ENCODE peak calls at places on chromosomes 16 and 17, in nine cellular contexts. One of them, this sample, is unnamed.

GRCh38 chr17:72411124-72411563 is 290.3 kb downstream of the SOX9 start:
- DNase-seq in A549: no peak
- DNase-seq in stomach: no peak
- DNase-seq in SK-N-SH: no peak
- DNase-seq in H1: no peak
- DNase-seq in transverse colon: no peak
- DNase-seq in HepG2: no peak
- DNase-seq in upper lobe of left lung: no peak
- DNase-seq in tibial nerve: no peak
- DNase-seq in this sample: no peak

GRCh38 chr17:44912763-44913544 is 2.3 kb downstream of the GFAP start:
- DNase-seq in A549: no peak
- DNase-seq in stomach: no peak
- DNase-seq in SK-N-SH: peak; percentile 18
- DNase-seq in H1: no peak
- DNase-seq in transverse colon: no peak
- DNase-seq in HepG2: no peak
- DNase-seq in upper lobe of left lung: no peak
- DNase-seq in tibial nerve: no peak
- DNase-seq in this sample: no peak

GRCh38 chr16:21226749-21227148 is 6.8 kb upstream of the ANKS4B start:
- DNase-seq in A549: no peak
- DNase-seq in stomach: no peak
- DNase-seq in SK-N-SH: no peak
- DNase-seq in H1: no peak
- DNase-seq in transverse colon: no peak
- DNase-seq in HepG2: no peak
- DNase-seq in upper lobe of left lung: no peak
- DNase-seq in tibial nerve: no peak
- DNase-seq in this sample: no peak

GRCh38 chr16:1871974-1872635 is at the start of gene MEIOB:
- DNase-seq in A549: peak; percentile 46
- DNase-seq in stomach: no peak
- DNase-seq in SK-N-SH: peak; percentile 92
- DNase-seq in H1: peak; percentile 41
- DNase-seq in transverse colon: peak; percentile 30
- DNase-seq in HepG2: no peak
- DNase-seq in upper lobe of left lung: peak; percentile 51
- DNase-seq in tibial nerve: no peak
- DNase-seq in this sample: peak; percentile 41

GRCh38 chr17:77474292-77474988 is 333.7 kb downstream of the SEC14L1 start:
- DNase-seq in A549: no peak
- DNase-seq in stomach: no peak
- DNase-seq in SK-N-SH: no peak
- DNase-seq in H1: no peak
- DNase-seq in transverse colon: no peak
- DNase-seq in HepG2: no peak
- DNase-seq in upper lobe of left lung: no peak
- DNase-seq in tibial nerve: no peak
- DNase-seq in this sample: no peak

GRCh38 chr16:49601541-49601940 is 227.9 kb downstream of the C16orf78 start:
- DNase-seq in A549: no peak
- DNase-seq in stomach: peak; percentile 16
- DNase-seq in SK-N-SH: no peak
- DNase-seq in H1: no peak
- DNase-seq in transverse colon: no peak
- DNase-seq in HepG2: peak; percentile 10
- DNase-seq in upper lobe of left lung: no peak
- DNase-seq in tibial nerve: no peak
- DNase-seq in this sample: no peak

GRCh38 chr16:19521471-19522368 is at the start of gene GDE1:
- DNase-seq in A549: peak; percentile 94
- DNase-seq in stomach: peak; percentile 96
- DNase-seq in SK-N-SH: peak; percentile 95
- DNase-seq in H1: peak; percentile 85
- DNase-seq in transverse colon: peak; percentile 97
- DNase-seq in HepG2: peak; percentile 93
- DNase-seq in upper lobe of left lung: peak; percentile 99
- DNase-seq in tibial nerve: peak; percentile 92
- DNase-seq in this sample: peak; percentile 97

GRCh38 chr17:82751171-82751570 is 694 bp upstream of the TBCD start:
- DNase-seq in A549: no peak
- DNase-seq in stomach: no peak
- DNase-seq in SK-N-SH: no peak
- DNase-seq in H1: no peak
- DNase-seq in transverse colon: peak; percentile 22
- DNase-seq in HepG2: no peak
- DNase-seq in upper lobe of left lung: no peak
- DNase-seq in tibial nerve: no peak
- DNase-seq in this sample: no peak

GRCh38 chr16:29808219-29808900 is 2.0 kb downstream of the MAZ start:
- DNase-seq in A549: no peak
- DNase-seq in stomach: no peak
- DNase-seq in SK-N-SH: no peak
- DNase-seq in H1: no peak
- DNase-seq in transverse colon: no peak
- DNase-seq in HepG2: no peak
- DNase-seq in upper lobe of left lung: no peak
- DNase-seq in tibial nerve: no peak
- DNase-seq in this sample: peak; percentile 45

GRCh38 chr16:57379579-57379978 is 7.3 kb downstream of the CX3CL1 start:
- DNase-seq in A549: no peak
- DNase-seq in stomach: no peak
- DNase-seq in SK-N-SH: peak; percentile 72
- DNase-seq in H1: no peak
- DNase-seq in transverse colon: no peak
- DNase-seq in HepG2: no peak
- DNase-seq in upper lobe of left lung: no peak
- DNase-seq in tibial nerve: no peak
- DNase-seq in this sample: no peak

GRCh38 chr17:35432176-35433074 is at the start of gene SLFN12:
- DNase-seq in A549: no peak
- DNase-seq in stomach: peak; percentile 53
- DNase-seq in SK-N-SH: no peak
- DNase-seq in H1: peak; percentile 70
- DNase-seq in transverse colon: peak; percentile 43
- DNase-seq in HepG2: no peak
- DNase-seq in upper lobe of left lung: peak; percentile 80
- DNase-seq in tibial nerve: no peak
- DNase-seq in this sample: peak; percentile 62

GRCh38 chr16:71637398-71637797 is 11.4 kb downstream of the MARVELD3 start:
- DNase-seq in A549: no peak
- DNase-seq in stomach: no peak
- DNase-seq in SK-N-SH: no peak
- DNase-seq in H1: no peak
- DNase-seq in transverse colon: no peak
- DNase-seq in HepG2: no peak
- DNase-seq in upper lobe of left lung: no peak
- DNase-seq in tibial nerve: no peak
- DNase-seq in this sample: no peak

GRCh38 chr16:55499281-55499680 is 9.6 kb upstream of the LPCAT2 start:
- DNase-seq in A549: no peak
- DNase-seq in stomach: no peak
- DNase-seq in SK-N-SH: no peak
- DNase-seq in H1: no peak
- DNase-seq in transverse colon: no peak
- DNase-seq in HepG2: no peak
- DNase-seq in upper lobe of left lung: no peak
- DNase-seq in tibial nerve: no peak
- DNase-seq in this sample: no peak

GRCh38 chr16:83475108-83475507 is 332.7 kb upstream of the HSBP1 start:
- DNase-seq in A549: no peak
- DNase-seq in stomach: no peak
- DNase-seq in SK-N-SH: no peak
- DNase-seq in H1: no peak
- DNase-seq in transverse colon: no peak
- DNase-seq in HepG2: no peak
- DNase-seq in upper lobe of left lung: no peak
- DNase-seq in tibial nerve: no peak
- DNase-seq in this sample: no peak

GRCh38 chr16:83473926-83474660 is 333.7 kb upstream of the HSBP1 start:
- DNase-seq in A549: no peak
- DNase-seq in stomach: no peak
- DNase-seq in SK-N-SH: no peak
- DNase-seq in H1: no peak
- DNase-seq in transverse colon: no peak
- DNase-seq in HepG2: no peak
- DNase-seq in upper lobe of left lung: no peak
- DNase-seq in tibial nerve: no peak
- DNase-seq in this sample: no peak

GRCh38 chr16:83470406-83470805 is 337.4 kb upstream of the HSBP1 start:
- DNase-seq in A549: no peak
- DNase-seq in stomach: no peak
- DNase-seq in SK-N-SH: no peak
- DNase-seq in H1: no peak
- DNase-seq in transverse colon: no peak
- DNase-seq in HepG2: no peak
- DNase-seq in upper lobe of left lung: no peak
- DNase-seq in tibial nerve: no peak
- DNase-seq in this sample: no peak

GRCh38 chr16:83473109-83473508 is 334.7 kb upstream of the HSBP1 start:
- DNase-seq in A549: no peak
- DNase-seq in stomach: no peak
- DNase-seq in SK-N-SH: no peak
- DNase-seq in H1: no peak
- DNase-seq in transverse colon: no peak
- DNase-seq in HepG2: no peak
- DNase-seq in upper lobe of left lung: no peak
- DNase-seq in tibial nerve: no peak
- DNase-seq in this sample: no peak
- TF ChIP-seq EP300 in A549: no peak
- TF ChIP-seq EP300 in stomach: no peak
- TF ChIP-seq EP300 in SK-N-SH: no peak
- TF ChIP-seq EP300 in H1: no peak
- TF ChIP-seq EP300 in transverse colon: no peak
- TF ChIP-seq EP300 in HepG2: no peak
- TF ChIP-seq EP300 in upper lobe of left lung: no peak
- TF ChIP-seq EP300 in tibial nerve: no peak
- TF ChIP-seq EP300 in this sample: no peak

DNA sequence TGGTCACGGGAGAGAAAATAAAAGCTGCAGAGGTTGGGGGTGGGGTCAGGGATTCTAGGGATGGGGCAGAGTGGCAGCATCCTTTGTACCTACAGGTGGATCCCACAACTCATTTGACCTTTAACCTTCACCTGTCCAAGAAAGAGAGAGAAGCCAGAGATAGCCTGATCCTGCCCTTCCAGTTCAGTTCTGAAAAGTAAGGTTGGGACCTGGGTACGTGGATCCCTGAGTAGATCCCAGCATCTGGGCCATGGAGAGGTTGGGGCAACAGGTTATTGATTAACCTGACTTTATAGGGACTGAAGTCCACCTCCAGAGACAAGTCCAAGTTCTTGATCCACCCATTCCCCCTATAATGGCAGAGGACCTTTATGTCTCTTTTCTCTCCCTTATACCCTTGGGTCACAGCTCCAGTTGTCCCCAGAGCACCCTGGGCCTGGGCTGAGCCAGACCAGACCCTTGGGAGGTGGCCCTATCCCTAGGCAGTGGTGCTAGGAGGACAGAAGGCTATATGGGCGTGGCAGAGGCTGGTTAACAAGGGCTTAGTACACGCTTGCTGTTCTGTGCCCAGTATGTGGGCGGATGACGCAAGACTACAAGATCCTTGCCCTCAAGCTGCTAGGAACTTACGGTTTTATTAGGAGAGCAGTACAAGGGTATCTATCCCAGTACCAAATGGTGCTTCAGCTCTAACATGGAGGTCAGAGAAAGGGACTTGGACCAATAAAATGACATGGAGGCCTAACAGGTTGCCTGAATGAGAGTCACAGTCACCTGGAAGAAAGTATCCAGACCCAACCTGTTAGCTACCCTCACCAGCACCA is 3.3 kb downstream of the CLDN7 start:
- DNase-seq in A549: no peak
- DNase-seq in stomach: no peak
- DNase-seq in SK-N-SH: no peak
- DNase-seq in H1: no peak
- DNase-seq in transverse colon: peak; percentile 85
- DNase-seq in HepG2: peak; percentile 78
- DNase-seq in upper lobe of left lung: peak; percentile 92
- DNase-seq in tibial nerve: no peak
- DNase-seq in this sample: no peak
- H3K27ac ChIP-seq in A549: peak overlapping the region; percentile 69
- H3K27ac ChIP-seq in stomach: no peak overlapping the region
- H3K27ac ChIP-seq in SK-N-SH: no peak overlapping the region
- H3K27ac ChIP-seq in H1: no peak overlapping the region
- H3K27ac ChIP-seq in transverse colon: peak overlapping the region; percentile 96
- H3K27ac ChIP-seq in HepG2: peak overlapping the region; percentile 70
- H3K27ac ChIP-seq in upper lobe of left lung: peak overlapping the region; percentile 83
- H3K27ac ChIP-seq in tibial nerve: no peak overlapping the region
- H3K27ac ChIP-seq in this sample: no peak overlapping the region

GRCh38 chr16:88527186-88527936 is 42.8 kb upstream of the ZC3H18 start:
- DNase-seq in A549: peak; percentile 78
- DNase-seq in stomach: peak; percentile 88
- DNase-seq in SK-N-SH: peak; percentile 95
- DNase-seq in H1: no peak
- DNase-seq in transverse colon: peak; percentile 71
- DNase-seq in HepG2: peak; percentile 51
- DNase-seq in upper lobe of left lung: peak; percentile 52
- DNase-seq in tibial nerve: peak; percentile 44
- DNase-seq in this sample: peak; percentile 88
- TF ChIP-seq CTCF in A549: peak; percentile 91
- TF ChIP-seq CTCF in stomach: peak; percentile 91
- TF ChIP-seq CTCF in SK-N-SH: peak; percentile 69
- TF ChIP-seq CTCF in H1: peak; percentile 94
- TF ChIP-seq CTCF in transverse colon: peak; percentile 88
- TF ChIP-seq CTCF in HepG2: peak; percentile 97
- TF ChIP-seq CTCF in upper lobe of left lung: peak; percentile 91
- TF ChIP-seq CTCF in tibial nerve: peak; percentile 92
- TF ChIP-seq CTCF in this sample: peak; percentile 93

GRCh38 chr17:80007939-80008338 is 27.7 kb downstream of the TBC1D16 start:
- DNase-seq in A549: no peak
- DNase-seq in stomach: no peak
- DNase-seq in SK-N-SH: no peak
- DNase-seq in H1: no peak
- DNase-seq in transverse colon: no peak
- DNase-seq in HepG2: no peak
- DNase-seq in upper lobe of left lung: no peak
- DNase-seq in tibial nerve: no peak
- DNase-seq in this sample: no peak

GRCh38 chr17:80007009-80007752 is 28.5 kb downstream of the TBC1D16 start:
- DNase-seq in A549: no peak
- DNase-seq in stomach: no peak
- DNase-seq in SK-N-SH: no peak
- DNase-seq in H1: no peak
- DNase-seq in transverse colon: no peak
- DNase-seq in HepG2: no peak
- DNase-seq in upper lobe of left lung: no peak
- DNase-seq in tibial nerve: no peak
- DNase-seq in this sample: peak; percentile 30

GRCh38 chr17:80003969-80004368 is 31.7 kb downstream of the TBC1D16 start:
- DNase-seq in A549: no peak
- DNase-seq in stomach: no peak
- DNase-seq in SK-N-SH: no peak
- DNase-seq in H1: no peak
- DNase-seq in transverse colon: no peak
- DNase-seq in HepG2: no peak
- DNase-seq in upper lobe of left lung: no peak
- DNase-seq in tibial nerve: no peak
- DNase-seq in this sample: peak; percentile 9

GRCh38 chr17:80006339-80006720 is 29.3 kb downstream of the TBC1D16 start:
- DNase-seq in A549: no peak
- DNase-seq in stomach: no peak
- DNase-seq in SK-N-SH: no peak
- DNase-seq in H1: no peak
- DNase-seq in transverse colon: no peak
- DNase-seq in HepG2: no peak
- DNase-seq in upper lobe of left lung: no peak
- DNase-seq in tibial nerve: no peak
- DNase-seq in this sample: no peak

GRCh38 chr17:80005360-80006338 is 30.0 kb downstream of the TBC1D16 start:
- DNase-seq in A549: peak; percentile 97
- DNase-seq in stomach: peak; percentile 56
- DNase-seq in SK-N-SH: peak; percentile 96
- DNase-seq in H1: no peak
- DNase-seq in transverse colon: peak; percentile 44
- DNase-seq in HepG2: peak; percentile 81
- DNase-seq in upper lobe of left lung: no peak
- DNase-seq in tibial nerve: no peak
- DNase-seq in this sample: no peak
- TF ChIP-seq EP300 in A549: no peak
- TF ChIP-seq EP300 in stomach: no peak
- TF ChIP-seq EP300 in SK-N-SH: no peak
- TF ChIP-seq EP300 in H1: no peak
- TF ChIP-seq EP300 in transverse colon: no peak
- TF ChIP-seq EP300 in HepG2: no peak
- TF ChIP-seq EP300 in upper lobe of left lung: no peak
- TF ChIP-seq EP300 in tibial nerve: no peak
- TF ChIP-seq EP300 in this sample: no peak

This sample was measured in ovary.